ENCODE peak calls at places on chromosomes 4 and X, in nine cellular contexts. H is NAMALWA, J is cardiac muscle cell, U is ascending aorta, F is NCI-H2081, X is GM23338, C is iPS-NIHi11, P is AG04450, R is NCI-H345. W is an unnamed sample.

GRCh38 chr4:67332627-67333026 is 212.7 kb downstream of the CENPC start:
- DNase-seq in H (peak), J (no peak), U (no peak), F (no peak), X (peak), C (peak), P (no peak), R (no peak), W (peak)

GRCh38 chr4:15349426-15349825 is 78.4 kb upstream of the C1QTNF7 start:
- DNase-seq in H (no peak), J (no peak), U (no peak), F (no peak), X (no peak), C (no peak), P (no peak), R (no peak), W (no peak)

GRCh38 chr4:7416745-7417432 is 17.8 kb downstream of the PSAPL1 start:
- DNase-seq in H (no peak), J (no peak), U (peak), F (no peak), X (no peak), C (no peak), P (no peak), R (no peak), W (no peak)

GRCh38 chr4:336893-337142 is 796 bp upstream of the ZNF141 start:
- DNase-seq in H (no peak), J (no peak), U (peak), F (no peak), X (peak), C (no peak), P (no peak), R (no peak), W (peak)

GRCh38 chrX:39726810-39727209 is 370.9 kb downstream of the BCOR start:
- DNase-seq in H (no peak), J (no peak), U (peak), F (peak), X (no peak), C (no peak), P (no peak), R (no peak), W (no peak)

GRCh38 chrX:63250253-63250868 is 100.8 kb downstream of the SPIN4 start:
- DNase-seq in H (peak), J (peak), U (no peak), F (no peak), X (peak), C (peak), P (peak), R (no peak), W (peak)

GRCh38 chrX:53022381-53022780 is 26.2 kb upstream of the GPR173 start:
- DNase-seq in H (no peak), J (no peak), U (no peak), F (no peak), X (peak), C (no peak), P (no peak), R (no peak), W (no peak)

GRCh38 chr4:61296115-61296514 is 96.0 kb downstream of the ADGRL3 start:
- DNase-seq in H (no peak), J (no peak), U (no peak), F (no peak), X (no peak), C (no peak), P (no peak), R (no peak), W (no peak)

GRCh38 chr4:168857546-168858314 is 152.3 kb downstream of the CBR4 start:
- DNase-seq in H (no peak), J (no peak), U (peak), F (no peak), X (no peak), C (no peak), P (peak), R (no peak), W (no peak)

GRCh38 chrX:13078739-13079444 is 34.5 kb upstream of the FAM9C start:
- DNase-seq in H (peak), J (no peak), U (peak), F (peak), X (no peak), C (no peak), P (no peak), R (no peak), W (no peak)

GRCh38 chr4:2930135-2930805 is 32.9 kb downstream of the NOP14 start:
- DNase-seq in H (no peak), J (no peak), U (no peak), F (no peak), X (no peak), C (no peak), P (no peak), R (no peak), W (no peak)